ENCODE peak calls at places on chromosomes 12 and 14, in four cellular contexts. One of them, this sample, is unnamed.

GRCh38 chr12:109098671-109099070 is 1.3 kb downstream of the UNG start:
- DNase-seq in astrocyte of the spinal cord: no peak
- DNase-seq in AML-193: no peak
- DNase-seq in activated T-cell treated with anti-CD3 and anti-CD28 coated beads, Interleukin-2, amount 50 U/mL, for 48 hours: no peak
- DNase-seq in this sample: no peak

GRCh38 chr12:38508246-38508645 is 191.7 kb downstream of the ALG10B start:
- DNase-seq in astrocyte of the spinal cord: no peak
- DNase-seq in AML-193: no peak
- DNase-seq in activated T-cell treated with anti-CD3 and anti-CD28 coated beads, Interleukin-2, amount 50 U/mL, for 48 hours: no peak
- DNase-seq in this sample: no peak

GRCh38 chr12:119308743-119309456 is 25.6 kb upstream of the CCDC60 start:
- DNase-seq in astrocyte of the spinal cord: no peak
- DNase-seq in AML-193: no peak
- DNase-seq in activated T-cell treated with anti-CD3 and anti-CD28 coated beads, Interleukin-2, amount 50 U/mL, for 48 hours: no peak
- DNase-seq in this sample: no peak

GRCh38 chr14:63180017-63180416 is 24.2 kb upstream of the RHOJ start:
- DNase-seq in astrocyte of the spinal cord: no peak
- DNase-seq in AML-193: no peak
- DNase-seq in activated T-cell treated with anti-CD3 and anti-CD28 coated beads, Interleukin-2, amount 50 U/mL, for 48 hours: no peak
- DNase-seq in this sample: peak

GRCh38 chr14:21024668-21025373 is at the start of gene NDRG2:
- DNase-seq in astrocyte of the spinal cord: no peak
- DNase-seq in AML-193: no peak
- DNase-seq in activated T-cell treated with anti-CD3 and anti-CD28 coated beads, Interleukin-2, amount 50 U/mL, for 48 hours: peak
- DNase-seq in this sample: no peak

GRCh38 chr12:116559330-116560080 is at the start of gene MAP1LC3B2:
- DNase-seq in astrocyte of the spinal cord: peak
- DNase-seq in AML-193: peak
- DNase-seq in activated T-cell treated with anti-CD3 and anti-CD28 coated beads, Interleukin-2, amount 50 U/mL, for 48 hours: peak
- DNase-seq in this sample: peak

GRCh38 chr14:104112113-104112505 is 26.3 kb upstream of the KIF26A start:
- DNase-seq in astrocyte of the spinal cord: no peak
- DNase-seq in AML-193: no peak
- DNase-seq in activated T-cell treated with anti-CD3 and anti-CD28 coated beads, Interleukin-2, amount 50 U/mL, for 48 hours: no peak
- DNase-seq in this sample: no peak

GRCh38 chr12:130828895-130829294 is 10.2 kb downstream of the STX2 start:
- DNase-seq in astrocyte of the spinal cord: no peak
- DNase-seq in AML-193: no peak
- DNase-seq in activated T-cell treated with anti-CD3 and anti-CD28 coated beads, Interleukin-2, amount 50 U/mL, for 48 hours: no peak
- DNase-seq in this sample: no peak

This sample was measured in AG10803.